ENCODE peak calls at places on chromosomes 16 and 17, in four cellular contexts. M is left lung, A is spleen, B is lung. Q is an unnamed sample. For H3K36me3, the result is how much of the 10 kb centered on the place peaks cover.

GRCh38 chr17:39755550-39756375 is 18.0 kb downstream of the GRB7 start:
- DNase-seq in M (no peak), A (peak), B (no peak), Q (no peak)

GRCh38 chr17:7445011-7445927 is at the start of gene CHRNB1:
- DNase-seq in M (peak), A (peak), B (peak), Q (no peak)

GRCh38 chr17:79760197-79760906 is 17.6 kb upstream of the CBX2 start:
- DNase-seq in M (no peak), A (no peak), B (no peak), Q (no peak)

GRCh38 chr17:7755095-7755890 is 37.7 kb downstream of the DNAH2 start:
- DNase-seq in M (no peak), A (no peak), B (no peak), Q (no peak)

GRCh38 chr17:50925296-50925891 is 59.2 kb upstream of the TOB1 start:
- DNase-seq in M (no peak), A (no peak), B (no peak), Q (no peak)

GRCh38 chr16:29820730-29821662 is 734 bp downstream of the MVP start:
- DNase-seq in M (peak), A (peak), B (peak), Q (no peak)

GRCh38 chr17:10266477-10266876 is 68.1 kb upstream of the GAS7 start:
- DNase-seq in M (no peak), A (no peak), B (no peak), Q (no peak)

GRCh38 chr16:27230562-27230991 is 27.3 kb downstream of the KDM8 start:
- DNase-seq in M (no peak), A (peak), B (no peak), Q (no peak)

GRCh38 chr17:47733047-47733413 is at the start of gene TBX21:
- DNase-seq in M (peak), A (peak), B (peak), Q (no peak)

GRCh38 chr17:33196883-33197282 is 96.2 kb downstream of the ASIC2 start:
- DNase-seq in M (no peak), A (no peak), B (no peak), Q (no peak)

GRCh38 chr17:32783602-32784001 is 93.3 kb downstream of the MYO1D start:
- DNase-seq in M (no peak), A (no peak), B (no peak), Q (no peak)

GRCh38 chr16:87409781-87410180 is 17.6 kb downstream of the MAP1LC3B start:
- DNase-seq in M (no peak), A (peak), B (no peak), Q (no peak)

GRCh38 chr17:59423137-59423703 is 91.8 kb downstream of the YPEL2 start:
- DNase-seq in M (no peak), A (no peak), B (no peak), Q (no peak)

GRCh38 chr17:82134101-82134500 is 36.1 kb upstream of the FASN start:
- DNase-seq in M (peak), A (no peak), B (peak), Q (no peak)

GRCh38 chr17:6560496-6560895 is 4.1 kb upstream of the PITPNM3 start:
- DNase-seq in M (no peak), A (no peak), B (no peak), Q (no peak)

GRCh38 chr17:17870292-17870691 is 33.5 kb upstream of the SREBF1 start:
- DNase-seq in M (no peak), A (no peak), B (no peak), Q (no peak)

GRCh38 chr17:73291260-73291801 is 20.5 kb downstream of the CDC42EP4 start:
- DNase-seq in M (peak), A (peak), B (peak), Q (peak)

GRCh38 chr17:65690626-65691310 is 129.3 kb upstream of the AXIN2 start:
- DNase-seq in M (no peak), A (no peak), B (no peak), Q (no peak)
- TF ChIP-seq CTCF in M (no peak), A (no peak), B (no peak), Q (no peak)

GRCh38 chr16:75301804-75302203 is 50.4 kb upstream of the BCAR1 start:
- DNase-seq in M (no peak), A (no peak), B (no peak), Q (no peak)
- H3K36me3 ChIP-seq in M (under half), A (half or more), B (under half), Q (under half)

DNA sequence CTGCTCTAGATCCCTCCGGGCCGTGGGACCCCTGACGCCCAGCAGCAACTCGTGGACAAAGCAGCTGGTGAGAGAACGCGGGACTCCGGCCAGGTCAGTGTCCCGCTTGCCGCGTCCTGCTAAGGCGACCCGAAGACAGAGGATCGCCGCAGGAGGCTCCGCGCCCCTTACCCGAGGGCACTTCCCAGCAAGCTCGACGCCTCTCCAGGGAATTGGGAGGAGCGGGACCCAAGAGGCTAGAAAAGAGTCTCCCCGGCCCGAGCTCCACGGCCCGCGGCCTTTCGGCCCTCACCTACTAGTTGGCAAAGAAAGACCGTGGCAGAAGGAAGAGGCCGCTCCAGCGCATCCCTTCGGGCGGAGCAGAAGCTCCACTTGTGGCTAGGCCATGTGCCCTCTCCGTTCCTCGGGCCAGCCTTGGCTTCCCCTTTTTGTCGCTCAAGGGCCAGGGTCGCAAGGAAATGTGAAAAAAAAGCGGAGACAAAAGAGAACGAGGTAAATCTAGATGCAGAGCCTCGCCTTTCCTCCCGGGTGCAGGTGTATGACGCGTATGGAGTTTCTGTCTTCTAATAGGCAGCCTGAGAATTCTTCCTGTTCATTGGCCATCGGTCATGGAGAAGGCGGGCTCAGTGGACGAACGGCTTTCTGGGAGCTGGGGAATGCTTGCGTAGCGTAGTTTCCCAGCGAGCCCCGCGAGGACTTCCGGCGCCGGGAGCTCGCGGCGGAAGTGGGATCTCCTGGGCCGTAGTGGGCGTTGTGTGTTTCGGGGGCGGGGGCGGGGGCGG is at the start of gene ZNF213:
- DNase-seq in M (peak), A (peak), B (peak), Q (peak)
- TF ChIP-seq CTCF in M (no peak), A (no peak), B (no peak), Q (no peak)

GRCh38 chr16:80585764-80586163 is 45.0 kb downstream of the DYNLRB2 start:
- DNase-seq in M (no peak), A (no peak), B (no peak), Q (no peak)
- H3K36me3 ChIP-seq in M (under half), A (under half), B (under half), Q (under half)

Q was measured in BJ.